ENCODE peak calls at places on chromosomes 11 and 22, in five cellular contexts. G is fibroblast of lung, Q is foreskin fibroblast, D is cardiac fibroblast, U is cardiac muscle cell. X is an unnamed sample.

GRCh38 chr11:35337136-35337918 is 82.0 kb downstream of the SLC1A2 start:
- DNase-seq in Q (peak; percentile 97), G (peak; percentile 97), U (no peak), D (peak; percentile 92), X (no peak)

GRCh38 chr11:74449369-74449931 is 17.9 kb downstream of the KCNE3 start:
- DNase-seq in U (peak; percentile 89), D (peak; percentile 89), Q (peak; percentile 86), G (peak; percentile 84), X (no peak)

GRCh38 chr11:60753309-60753708 is 3.4 kb upstream of the MS4A15 start:
- DNase-seq in Q (no peak), D (no peak), G (no peak), U (no peak), X (no peak)

GRCh38 chr11:109035261-109035660 is 370.4 kb downstream of the DDX10 start:
- DNase-seq in U (no peak), D (no peak), Q (no peak), G (no peak), X (no peak)

GRCh38 chr11:79078999-79079398 is 361.8 kb downstream of the TENM4 start:
- DNase-seq in Q (no peak), G (no peak), D (no peak), U (no peak), X (no peak)

GRCh38 chr11:10592331-10592730 is 23.9 kb upstream of the LYVE1 start:
- DNase-seq in U (no peak), G (peak; percentile 95), Q (peak; percentile 88), D (peak; percentile 88), X (no peak)

GRCh38 chr22:38873469-38874411 is 1.7 kb upstream of the CBX6 start:
- DNase-seq in D (no peak), U (no peak), Q (no peak), G (no peak), X (peak; percentile 56)

GRCh38 chr22:24601217-24602104 is 1.5 kb upstream of the GGT1 start:
- DNase-seq in D (no peak), G (no peak), U (no peak), Q (no peak), X (no peak)

GRCh38 chr11:102940714-102941588 is 14.6 kb downstream of the MMP13 start:
- DNase-seq in U (peak; percentile 79), G (peak; percentile 76), D (peak; percentile 76), Q (peak; percentile 83), X (no peak)

GRCh38 chr22:28329582-28330073 is 350.0 kb downstream of the TTC28 start:
- DNase-seq in Q (peak; percentile 35), U (no peak), D (peak; percentile 71), G (peak; percentile 30), X (no peak)

GRCh38 chr11:73323464-73323863 is 15.4 kb downstream of the ARHGEF17 start:
- DNase-seq in G (peak; percentile 67), Q (peak; percentile 85), U (peak; percentile 80), D (peak; percentile 87), X (peak; percentile 78)

GRCh38 chr11:73324665-73325035 is 16.6 kb downstream of the ARHGEF17 start:
- DNase-seq in D (no peak), U (no peak), G (no peak), Q (no peak), X (no peak)

GRCh38 chr11:73326929-73327811 is 19.1 kb downstream of the ARHGEF17 start:
- DNase-seq in Q (peak; percentile 67), D (peak; percentile 57), G (peak; percentile 58), U (no peak), X (no peak)

GRCh38 chr11:73324116-73324515 is 16.0 kb downstream of the ARHGEF17 start:
- DNase-seq in G (no peak), D (no peak), Q (no peak), U (no peak), X (no peak)

GRCh38 chr11:73325036-73325981 is 17.2 kb downstream of the ARHGEF17 start:
- DNase-seq in Q (peak; percentile 65), U (no peak), D (peak; percentile 51), G (peak; percentile 78), X (no peak)
- TF ChIP-seq CTCF in Q (no peak), U (no peak), D (no peak), G (no peak), X (no peak)

GRCh38 chr22:35627267-35628041 is 10.3 kb upstream of the MB start:
- DNase-seq in U (peak; percentile 84), Q (peak; percentile 93), D (peak; percentile 96), G (peak; percentile 92), X (peak; percentile 90)

GRCh38 chr22:35622132-35622913 is 5.2 kb upstream of the MB start:
- DNase-seq in D (no peak), G (no peak), U (peak; percentile 89), Q (no peak), X (no peak)

GRCh38 chr22:35625763-35626162 is 8.6 kb upstream of the MB start:
- DNase-seq in D (no peak), G (no peak), U (no peak), Q (no peak), X (no peak)

GRCh38 chr22:35621446-35621845 is 4.3 kb upstream of the MB start:
- DNase-seq in U (no peak), G (no peak), Q (no peak), D (no peak), X (no peak)

GRCh38 chr22:35624547-35624946 is 7.4 kb upstream of the MB start:
- DNase-seq in G (no peak), D (no peak), U (no peak), Q (no peak), X (no peak)
- H3K4me3 ChIP-seq in G (no peak overlapping the region), D (no peak overlapping the region), U (no peak overlapping the region), Q (no peak overlapping the region), X (no peak overlapping the region)

DNA sequence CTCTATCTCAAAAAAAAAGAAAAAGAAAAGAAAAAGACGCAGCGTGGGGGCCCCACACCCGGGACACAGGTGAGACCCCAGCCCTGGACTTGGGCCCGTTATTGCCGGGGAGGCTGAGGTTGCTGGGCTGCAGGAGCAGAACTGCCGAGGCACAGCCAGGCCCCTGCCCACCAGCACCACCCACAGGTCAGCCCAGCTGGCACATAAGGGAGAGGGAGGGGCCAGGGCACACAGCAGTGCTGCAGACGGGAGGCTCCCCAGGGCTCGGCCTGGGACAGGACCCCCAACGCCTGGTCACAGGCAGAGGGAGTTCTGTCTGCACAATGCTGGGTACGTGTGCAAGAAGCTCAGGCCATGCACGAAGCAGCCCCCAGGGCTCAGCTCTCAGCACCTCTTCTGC is 18.5 kb downstream of the CHID1 start:
- DNase-seq in G (no peak), U (no peak), Q (no peak), D (no peak), X (no peak)
- TF ChIP-seq CTCF in G (peak; percentile 13), U (no peak), Q (no peak), D (no peak), X (no peak)

DNA sequence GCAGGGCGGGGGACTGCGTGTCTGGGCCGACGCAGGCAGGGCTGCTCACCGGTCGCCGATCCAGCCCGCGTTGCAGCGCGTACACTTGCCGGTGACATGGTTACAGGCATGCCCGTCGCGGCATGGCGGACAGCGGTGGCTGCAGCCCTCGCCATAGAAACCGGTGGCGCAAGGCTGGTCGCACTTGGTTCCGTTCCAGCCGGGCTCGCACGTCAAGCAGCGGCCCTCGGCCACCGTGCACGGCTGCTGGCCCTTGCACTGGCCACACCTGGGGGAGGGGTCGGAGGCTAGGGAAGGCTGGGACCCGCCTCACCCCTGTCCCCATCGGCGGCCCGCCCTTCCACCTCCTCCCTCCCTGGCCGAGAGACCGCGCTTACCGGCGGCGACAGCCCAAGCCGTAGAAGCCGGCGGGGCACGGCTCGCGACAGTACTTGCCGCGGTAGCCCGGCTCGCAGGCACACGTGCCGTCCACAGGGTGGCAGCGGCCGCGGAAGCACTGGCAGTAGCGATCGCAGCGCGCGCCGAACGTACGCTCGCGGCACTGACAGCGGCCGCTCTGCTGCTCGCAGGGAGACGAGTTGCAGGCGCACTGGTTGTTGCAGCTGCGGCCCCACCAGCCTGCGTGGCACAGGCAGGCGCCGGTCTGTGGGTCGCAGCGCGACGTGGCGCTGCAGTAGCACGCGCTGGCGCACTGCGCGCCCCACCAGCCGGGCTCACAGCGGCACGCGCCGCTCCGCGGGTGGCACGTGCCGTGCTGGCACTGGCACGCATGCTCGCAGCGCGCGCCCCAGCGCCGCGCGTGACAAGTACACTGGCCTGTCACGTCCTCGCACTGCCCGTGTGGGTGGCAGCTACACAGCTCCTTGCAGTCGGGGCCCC is 6.7 kb downstream of the SCARF2 start:
- DNase-seq in D (no peak), Q (peak; percentile 84), G (peak; percentile 45), U (peak; percentile 80), X (peak; percentile 56)
- H3K4me3 ChIP-seq in D (no peak overlapping the region), Q (no peak overlapping the region), G (no peak overlapping the region), U (peak overlapping the region; percentile 22), X (no peak overlapping the region)

GRCh38 chr11:9530901-9531625 is 42.4 kb upstream of the WEE1 start:
- DNase-seq in D (no peak), G (no peak), Q (no peak), U (no peak), X (no peak)
- TF ChIP-seq CTCF in D (no peak), G (no peak), Q (no peak), U (no peak), X (no peak)

GRCh38 chr11:70270104-70270876 is at the start of gene PPFIA1:
- DNase-seq in U (peak; percentile 97), D (peak; percentile 96), G (peak; percentile 92), Q (peak; percentile 99), X (peak; percentile 95)

GRCh38 chr11:70271635-70271953 is 1.1 kb downstream of the PPFIA1 start:
- DNase-seq in G (no peak), D (no peak), U (no peak), Q (no peak), X (no peak)

GRCh38 chr11:70268526-70268925 is 2.0 kb upstream of the PPFIA1 start:
- DNase-seq in Q (no peak), U (no peak), G (no peak), D (no peak), X (no peak)

GRCh38 chr11:70270877-70271634 is 566 bp downstream of the PPFIA1 start:
- DNase-seq in U (peak; percentile 73), Q (peak; percentile 60), D (peak; percentile 73), G (peak; percentile 50), X (no peak)

GRCh38 chr11:70272009-70272408 is 1.5 kb downstream of the PPFIA1 start:
- DNase-seq in Q (no peak), G (no peak), U (no peak), D (no peak), X (no peak)
- H3K4me3 ChIP-seq in Q (peak overlapping the region; percentile 87), G (peak overlapping the region; percentile 25), U (no peak overlapping the region), D (no peak overlapping the region), X (no peak overlapping the region)

X was measured in right atrium auricular region.